ENCODE peak calls at places on chromosomes 11 and 22, in eight cellular contexts. O, Z, M, K, S, V, C and N are unnamed samples.

GRCh38 chr22:29014773-29015172 is 46.9 kb downstream of the C22orf31 start:
- DNase-seq in O (no peak), Z (no peak), M (no peak), K (no peak), S (no peak), V (no peak), C (no peak), N (no peak)

GRCh38 chr22:29231971-29232959 is 26.6 kb downstream of the EMID1 start:
- DNase-seq in O (peak; percentile 6), Z (peak; percentile 20), M (peak; percentile 49), K (no peak), S (no peak), V (no peak), C (no peak), N (no peak)

GRCh38 chr11:16891964-16892363 is 122.2 kb downstream of the PLEKHA7 start:
- DNase-seq in O (peak; percentile 82), Z (peak; percentile 56), M (no peak), K (peak; percentile 72), S (no peak), V (no peak), C (no peak), N (peak; percentile 77)

GRCh38 chr22:40593460-40594273 is 42.9 kb downstream of the MRTFA start:
- DNase-seq in O (no peak), Z (no peak), M (no peak), K (no peak), S (no peak), V (no peak), C (no peak), N (no peak)

GRCh38 chr11:35487532-35488078 is 37.8 kb downstream of the PAMR1 start:
- DNase-seq in O (peak; percentile 79), Z (peak; percentile 40), M (peak; percentile 21), K (peak; percentile 19), S (no peak), V (peak; percentile 6), C (no peak), N (peak; percentile 39)

GRCh38 chr11:20162824-20163777 is 2.8 kb upstream of the DBX1 start:
- DNase-seq in O (peak; percentile 37), Z (peak; percentile 60), M (no peak), K (no peak), S (no peak), V (no peak), C (no peak), N (peak; percentile 63)

GRCh38 chr22:33882991-33883390 is 37.3 kb downstream of the LARGE1 start:
- DNase-seq in O (no peak), Z (no peak), M (no peak), K (no peak), S (no peak), V (no peak), C (no peak), N (no peak)

GRCh38 chr11:17822021-17822781 is 87.6 kb downstream of the KCNC1 start:
- DNase-seq in O (peak; percentile 22), Z (no peak), M (no peak), K (peak; percentile 59), S (no peak), V (no peak), C (no peak), N (peak; percentile 79)

GRCh38 chr22:45917146-45917545 is 59.8 kb downstream of the WNT7B start:
- DNase-seq in O (no peak), Z (no peak), M (no peak), K (no peak), S (no peak), V (no peak), C (no peak), N (no peak)

GRCh38 chr22:48786679-48786996 is 1041.0 kb downstream of the BRD1 start:
- DNase-seq in O (no peak), Z (no peak), M (no peak), K (no peak), S (no peak), V (no peak), C (no peak), N (no peak)

GRCh38 chr11:66283461-66284105 is 5.4 kb downstream of the YIF1A start:
- DNase-seq in O (no peak), Z (no peak), M (no peak), K (no peak), S (no peak), V (no peak), C (no peak), N (no peak)

GRCh38 chr11:69686452-69686851 is 11.3 kb upstream of the LTO1 start:
- DNase-seq in O (no peak), Z (no peak), M (no peak), K (no peak), S (no peak), V (no peak), C (no peak), N (no peak)

GRCh38 chr22:42077486-42078125 is 1.9 kb upstream of the SMDT1 start:
- DNase-seq in O (no peak), Z (no peak), M (no peak), K (no peak), S (no peak), V (no peak), C (no peak), N (peak; percentile 5)

GRCh38 chr11:93548679-93549319 is 5.6 kb upstream of the SMCO4 start:
- DNase-seq in O (no peak), Z (no peak), M (no peak), K (no peak), S (no peak), V (no peak), C (no peak), N (no peak)

GRCh38 chr11:111299111-111300026 is 1.0 kb downstream of the POU2AF3 start:
- DNase-seq in O (peak; percentile 38), Z (peak; percentile 56), M (peak; percentile 25), K (peak; percentile 43), S (no peak), V (no peak), C (no peak), N (peak; percentile 82)

GRCh38 chr22:35549338-35549737 is 8.7 kb downstream of the RASD2 start:
- DNase-seq in O (no peak), Z (no peak), M (peak; percentile 65), K (no peak), S (no peak), V (no peak), C (no peak), N (no peak)

GRCh38 chr11:44744160-44744559 is 17.4 kb downstream of the TSPAN18 start:
- DNase-seq in O (no peak), Z (no peak), M (no peak), K (no peak), S (no peak), V (no peak), C (no peak), N (peak; percentile 67)

GRCh38 chr11:14645247-14645912 is 1.8 kb downstream of the PDE3B start:
- DNase-seq in O (peak; percentile 32), Z (peak; percentile 24), M (no peak), K (no peak), S (no peak), V (peak; percentile 57), C (no peak), N (peak; percentile 16)

GRCh38 chr11:85779956-85780640 is 30.8 kb downstream of the SYTL2 start:
- DNase-seq in O (no peak), Z (no peak), M (no peak), K (no peak), S (no peak), V (no peak), C (no peak), N (peak; percentile 21)

GRCh38 chr11:86537541-86538222 is 134.7 kb downstream of the ME3 start:
- DNase-seq in O (no peak), Z (no peak), M (no peak), K (no peak), S (no peak), V (no peak), C (no peak), N (no peak)

GRCh38 chr11:12318791-12319733 is 58.3 kb upstream of the PARVA start:
- DNase-seq in O (no peak), Z (no peak), M (no peak), K (peak; percentile 30), S (no peak), V (peak; percentile 95), C (no peak), N (peak; percentile 58)

GRCh38 chr11:67268036-67268683 is 1.9 kb downstream of the GRK2 start:
- DNase-seq in O (no peak), Z (no peak), M (no peak), K (no peak), S (no peak), V (no peak), C (peak; percentile 72), N (no peak)

GRCh38 chr22:38080847-38081635 is 2.9 kb downstream of the SLC16A8 start:
- DNase-seq in O (peak; percentile 39), Z (peak; percentile 51), M (no peak), K (peak; percentile 54), S (no peak), V (no peak), C (no peak), N (peak; percentile 64)

GRCh38 chr11:87417951-87418350 is 380.2 kb downstream of the TMEM135 start:
- DNase-seq in O (no peak), Z (no peak), M (no peak), K (no peak), S (no peak), V (no peak), C (no peak), N (no peak)

GRCh38 chr22:23401111-23401909 is 178.8 kb downstream of the IGLL1 start:
- DNase-seq in O (peak; percentile 67), Z (peak; percentile 80), M (no peak), K (peak; percentile 71), S (no peak), V (no peak), C (no peak), N (peak; percentile 65)

GRCh38 chr11:106917973-106918372 is 100.3 kb downstream of the GUCY1A2 start:
- DNase-seq in O (peak; percentile 5), Z (no peak), M (no peak), K (no peak), S (no peak), V (no peak), C (no peak), N (peak; percentile 9)

GRCh38 chr11:63813035-63813562 is at the start of gene SPINDOC:
- DNase-seq in O (peak; percentile 63), Z (peak; percentile 87), M (peak; percentile 88), K (peak; percentile 96), S (peak; percentile 35), V (peak; percentile 45), C (peak; percentile 74), N (peak; percentile 98)